ENCODE peak calls at places on chromosome 5, in four cellular contexts. X, G, O and B are unnamed samples.

GRCh38 chr5:76714771-76715483 is 999 bp upstream of the F2R start:
- DNase-seq in G (no peak), O (peak; percentile 33), X (no peak), B (no peak)

GRCh38 chr5:181059297-181060230 is 19.5 kb downstream of the BTNL9 start:
- DNase-seq in X (no peak), G (no peak), O (no peak), B (no peak)

GRCh38 chr5:32027093-32027716 is 146.9 kb downstream of the GOLPH3 start:
- DNase-seq in O (no peak), X (no peak), G (no peak), B (no peak)

GRCh38 chr5:43231977-43232376 is 40.0 kb downstream of the NIM1K start:
- DNase-seq in G (no peak), X (peak; percentile 56), O (peak; percentile 30), B (peak; percentile 11)

GRCh38 chr5:131475416-131476045 is 159.5 kb downstream of the RAPGEF6 start:
- DNase-seq in O (no peak), G (no peak), X (no peak), B (no peak)

GRCh38 chr5:87263498-87263897 is 4.2 kb upstream of the RASA1 start:
- DNase-seq in G (no peak), X (no peak), O (no peak), B (no peak)

GRCh38 chr5:169063269-169063919 is 237.5 kb downstream of the SLIT3 start:
- DNase-seq in G (no peak), X (no peak), O (no peak), B (no peak)

GRCh38 chr5:72452515-72453259 is 54.5 kb downstream of the ZNF366 start:
- DNase-seq in G (no peak), O (no peak), X (peak; percentile 76), B (peak; percentile 56)

GRCh38 chr5:151005187-151005974 is 15.0 kb upstream of the GPX3 start:
- DNase-seq in O (no peak), G (no peak), X (no peak), B (no peak)

GRCh38 chr5:73967347-73967746 is 341.4 kb downstream of the ARHGEF28 start:
- DNase-seq in G (no peak), X (no peak), O (no peak), B (no peak)

GRCh38 chr5:14872070-14872989 is 752 bp upstream of the ANKH start:
- DNase-seq in O (peak; percentile 53), X (peak; percentile 58), G (peak; percentile 30), B (peak; percentile 83)

GRCh38 chr5:61263561-61264272 is 68.3 kb upstream of the ZSWIM6 start:
- DNase-seq in G (no peak), O (no peak), X (no peak), B (no peak)

GRCh38 chr5:121152411-121152810 is 688.3 kb downstream of the PRR16 start:
- DNase-seq in X (no peak), O (no peak), G (no peak), B (no peak)

GRCh38 chr5:56405536-56405935 is 172.4 kb upstream of the ANKRD55 start:
- DNase-seq in O (no peak), G (no peak), X (no peak), B (no peak)

GRCh38 chr5:177311361-177311722 is 356 bp downstream of the MXD3 start:
- DNase-seq in G (no peak), X (no peak), O (peak; percentile 69), B (no peak)